ENCODE peak calls at places on chromosomes 6 and 20, in seven cellular contexts. X is uterus, B is ovary, L is cardiac fibroblast, K is foreskin keratinocyte, Q is adrenal gland, J is astrocyte. T is an unnamed sample.

GRCh38 chr6:100592929-100593328 is 128.2 kb upstream of the SIM1 start:
- DNase-seq in L (no peak), B (no peak), K (no peak), X (no peak), J (no peak), Q (no peak), T (no peak)

GRCh38 chr20:31454374-31454773 is 13.9 kb downstream of the DEFB123 start:
- DNase-seq in B (no peak), L (no peak), Q (no peak), J (no peak), K (no peak), X (no peak), T (no peak)

GRCh38 chr6:20205722-20206154 is 6.5 kb downstream of the MBOAT1 start:
- DNase-seq in J (no peak), K (no peak), L (no peak), Q (no peak), B (peak), X (peak), T (no peak)

GRCh38 chr20:50144362-50144761 is 9.2 kb downstream of the PEDS1 start:
- DNase-seq in L (peak), Q (no peak), B (peak), K (peak), X (peak), J (peak), T (no peak)

GRCh38 chr6:114367315-114367961 is 24.6 kb upstream of the HS3ST5 start:
- DNase-seq in J (no peak), B (no peak), Q (no peak), X (no peak), K (no peak), L (no peak), T (no peak)

GRCh38 chr6:80523531-80523970 is 417.1 kb downstream of the BCKDHB start:
- DNase-seq in B (peak), Q (peak), L (peak), K (no peak), X (peak), J (no peak), T (no peak)

GRCh38 chr6:2913621-2914317 is 10.7 kb upstream of the SERPINB9 start:
- DNase-seq in Q (no peak), B (no peak), L (no peak), J (no peak), K (no peak), X (no peak), T (no peak)

GRCh38 chr6:159097256-159097655 is 52.5 kb upstream of the TAGAP start:
- DNase-seq in Q (no peak), B (no peak), K (no peak), X (no peak), L (no peak), J (no peak), T (no peak)

GRCh38 chr20:52824494-52825216 is 147.5 kb upstream of the TSHZ2 start:
- DNase-seq in B (no peak), L (no peak), K (no peak), Q (no peak), X (no peak), J (no peak), T (no peak)

GRCh38 chr6:148983986-148984385 is 237.2 kb downstream of the UST start:
- DNase-seq in J (no peak), Q (no peak), L (no peak), X (no peak), B (no peak), K (no peak), T (no peak)

GRCh38 chr6:14276667-14277404 is 159.3 kb downstream of the CD83 start:
- DNase-seq in X (no peak), L (peak), J (peak), K (peak), Q (no peak), B (no peak), T (no peak)

GRCh38 chr20:53839423-53840176 is 230.8 kb downstream of the BCAS1 start:
- DNase-seq in J (no peak), K (no peak), Q (no peak), X (no peak), B (no peak), L (no peak), T (no peak)

GRCh38 chr6:80094017-80094416 is 12.5 kb upstream of the BCKDHB start:
- DNase-seq in X (no peak), J (peak), Q (no peak), K (no peak), B (no peak), L (peak), T (no peak)

GRCh38 chr6:41174610-41175009 is 11.7 kb upstream of the TREM2 start:
- DNase-seq in L (no peak), X (no peak), Q (no peak), J (no peak), B (no peak), K (no peak), T (no peak)

GRCh38 chr6:43702522-43703440 is 15.2 kb upstream of the MRPS18A start:
- DNase-seq in Q (peak), K (peak), J (peak), B (peak), X (peak), L (peak), T (peak)

GRCh38 chr6:109165392-109165964 is 70.2 kb downstream of the CEP57L1 start:
- DNase-seq in B (peak), J (peak), K (peak), Q (no peak), X (peak), L (peak), T (no peak)

GRCh38 chr20:34574426-34574825 is 15.9 kb downstream of the MAP1LC3A start:
- DNase-seq in J (no peak), Q (no peak), X (no peak), B (no peak), L (no peak), K (no peak), T (peak)

GRCh38 chr6:144110210-144110609 is 14.8 kb upstream of the SF3B5 start:
- DNase-seq in L (no peak), B (no peak), X (no peak), Q (no peak), J (no peak), K (no peak), T (no peak)

GRCh38 chr20:49517509-49518100 is 35.1 kb upstream of the KCNB1 start:
- DNase-seq in Q (no peak), X (no peak), K (no peak), L (no peak), B (no peak), J (peak), T (no peak)

GRCh38 chr6:109242029-109242428 is 140.2 kb downstream of the CD164 start:
- DNase-seq in X (no peak), Q (no peak), B (no peak), K (no peak), L (no peak), J (no peak), T (no peak)

GRCh38 chr6:37785688-37786270 is 33.7 kb upstream of the ZFAND3 start:
- DNase-seq in Q (no peak), B (no peak), K (no peak), X (no peak), J (no peak), L (no peak), T (no peak)

GRCh38 chr6:151763303-151763702 is 44.2 kb upstream of the ESR1 start:
- DNase-seq in K (peak), X (peak), B (peak), L (peak), Q (no peak), J (peak), T (no peak)
- TF ChIP-seq CTCF in K (peak), X (peak), B (peak), L (peak), Q (peak), J (peak), T (peak)

GRCh38 chr6:138005846-138006245 is 101.4 kb downstream of the PERP start:
- DNase-seq in X (no peak), K (no peak), L (no peak), Q (no peak), J (no peak), B (no peak), T (no peak)

GRCh38 chr6:138008791-138009190 is 98.4 kb downstream of the PERP start:
- DNase-seq in X (no peak), Q (no peak), B (no peak), J (no peak), L (no peak), K (no peak), T (no peak)

GRCh38 chr6:138011413-138011812 is 95.8 kb downstream of the PERP start:
- DNase-seq in J (no peak), X (no peak), B (no peak), L (peak), K (no peak), Q (no peak), T (no peak)

GRCh38 chr6:138004423-138005287 is 102.6 kb downstream of the PERP start:
- DNase-seq in X (no peak), K (no peak), L (peak), J (no peak), B (no peak), Q (no peak), T (no peak)

GRCh38 chr6:138007014-138007472 is 100.2 kb downstream of the PERP start:
- DNase-seq in K (peak), J (peak), B (no peak), Q (no peak), X (no peak), L (peak), T (no peak)
- TF ChIP-seq CTCF in K (peak), J (peak), B (no peak), Q (peak), X (peak), L (peak), T (peak)

GRCh38 chr6:130134594-130134993 is 88.2 kb downstream of the SAMD3 start:
- DNase-seq in L (no peak), B (no peak), K (no peak), X (no peak), Q (no peak), J (no peak), T (no peak)
- TF ChIP-seq CTCF in L (no peak), B (no peak), K (no peak), X (no peak), Q (no peak), J (no peak), T (no peak)

GRCh38 chr20:38229376-38230252 is 30.9 kb downstream of the KIAA1755 start:
- DNase-seq in X (no peak), K (no peak), J (no peak), B (no peak), Q (no peak), L (peak), T (no peak)
- TF ChIP-seq CTCF in X (peak), K (peak), J (peak), B (peak), Q (peak), L (peak), T (peak)

GRCh38 chr6:139373154-139373927 is 1.1 kb downstream of the CITED2 start:
- DNase-seq in X (peak), L (peak), B (peak), K (peak), Q (peak), J (peak), T (peak)

GRCh38 chr6:139375239-139376053 is 998 bp upstream of the CITED2 start:
- DNase-seq in X (peak), Q (peak), B (peak), J (peak), L (peak), K (peak), T (peak)

GRCh38 chr6:139376054-139376355 is 1.6 kb upstream of the CITED2 start:
- DNase-seq in X (no peak), K (no peak), L (no peak), J (peak), Q (no peak), B (no peak), T (no peak)

GRCh38 chr6:139373928-139374356 is 506 bp downstream of the CITED2 start:
- DNase-seq in K (peak), L (no peak), B (no peak), X (no peak), J (no peak), Q (no peak), T (peak)

GRCh38 chr6:139374357-139375238 is at the start of gene CITED2:
- DNase-seq in J (peak), K (peak), Q (peak), B (peak), L (peak), X (peak), T (peak)
- TF ChIP-seq CTCF in J (no peak), K (peak), Q (peak), B (peak), L (peak), X (peak), T (peak)

T was measured in type B pancreatic cell.